ENCODE peak calls at places on chromosomes 16 and 17, in seven cellular contexts. A is heart left ventricle, D is neural crest cell, Y is mesothelial cell of epicardium, G is MM.1S, P is dorsolateral prefrontal cortex, U is colonic mucosa. M is an unnamed sample.
A peak's percentile ranks its signal among the peaks of the same experiment; 100 is the strongest.

GRCh38 chr17:2468270-2468669 is 43.4 kb downstream of the METTL16 start:
- DNase-seq in A (no peak), D (no peak), Y (no peak), G (no peak), P (no peak), U (no peak), M (no peak)

GRCh38 chr17:40356906-40357861 is 7.4 kb downstream of the GJD3 start:
- DNase-seq in A (no peak), D (no peak), Y (no peak), G (no peak), P (no peak), U (no peak), M (no peak)

GRCh38 chr17:59154721-59155438 is at the start of gene SKA2:
- DNase-seq in A (peak; percentile 98), D (peak; percentile 91), Y (peak; percentile 97), G (no peak), P (peak; percentile 98), U (peak; percentile 84), M (peak; percentile 94)

GRCh38 chr16:46962629-46963028 is 10.8 kb downstream of the DNAJA2 start:
- DNase-seq in A (no peak), D (no peak), Y (no peak), G (no peak), P (no peak), U (no peak), M (no peak)

GRCh38 chr17:69729937-69730336 is 315.4 kb downstream of the MAP2K6 start:
- DNase-seq in A (no peak), D (no peak), Y (no peak), G (no peak), P (no peak), U (no peak), M (no peak)

GRCh38 chr17:66507103-66507923 is 204.9 kb downstream of the PRKCA start:
- DNase-seq in A (no peak), D (no peak), Y (no peak), G (no peak), P (no peak), U (peak; percentile 57), M (no peak)

GRCh38 chr16:54985668-54986067 is 55.0 kb downstream of the IRX5 start:
- DNase-seq in A (no peak), D (no peak), Y (no peak), G (no peak), P (no peak), U (no peak), M (no peak)

GRCh38 chr16:88013091-88013609 is 61.9 kb downstream of the BANP start:
- DNase-seq in A (no peak), D (no peak), Y (no peak), G (no peak), P (peak; percentile 23), U (peak; percentile 86), M (no peak)

GRCh38 chr16:77212736-77213541 is 13.7 kb downstream of the SYCE1L start:
- DNase-seq in A (peak; percentile 59), D (peak; percentile 69), Y (peak; percentile 75), G (peak; percentile 19), P (no peak), U (peak; percentile 74), M (peak; percentile 76)

GRCh38 chr16:72997141-72997542 is 50.8 kb downstream of the ZFHX3 start:
- DNase-seq in A (no peak), D (no peak), Y (no peak), G (no peak), P (no peak), U (peak; percentile 33), M (no peak)

GRCh38 chr17:19388791-19389190 is 1.8 kb upstream of the MFAP4 start:
- DNase-seq in A (no peak), D (no peak), Y (no peak), G (no peak), P (peak; percentile 9), U (no peak), M (no peak)

GRCh38 chr17:4897785-4898184 is 1.6 kb upstream of the C17orf107 start:
- DNase-seq in A (no peak), D (no peak), Y (no peak), G (no peak), P (no peak), U (no peak), M (no peak)

GRCh38 chr17:18356624-18357023 is 6.7 kb downstream of the SHMT1 start:
- DNase-seq in A (peak; percentile 54), D (no peak), Y (no peak), G (no peak), P (no peak), U (peak; percentile 40), M (no peak)

GRCh38 chr17:19513897-19514488 is 19.7 kb upstream of the SLC47A1 start:
- DNase-seq in A (peak; percentile 70), D (peak; percentile 71), Y (peak; percentile 74), G (peak; percentile 78), P (peak; percentile 69), U (peak; percentile 73), M (no peak)

GRCh38 chr16:72823961-72824490 is 223.9 kb downstream of the ZFHX3 start:
- DNase-seq in A (no peak), D (no peak), Y (no peak), G (no peak), P (no peak), U (no peak), M (no peak)

DNA sequence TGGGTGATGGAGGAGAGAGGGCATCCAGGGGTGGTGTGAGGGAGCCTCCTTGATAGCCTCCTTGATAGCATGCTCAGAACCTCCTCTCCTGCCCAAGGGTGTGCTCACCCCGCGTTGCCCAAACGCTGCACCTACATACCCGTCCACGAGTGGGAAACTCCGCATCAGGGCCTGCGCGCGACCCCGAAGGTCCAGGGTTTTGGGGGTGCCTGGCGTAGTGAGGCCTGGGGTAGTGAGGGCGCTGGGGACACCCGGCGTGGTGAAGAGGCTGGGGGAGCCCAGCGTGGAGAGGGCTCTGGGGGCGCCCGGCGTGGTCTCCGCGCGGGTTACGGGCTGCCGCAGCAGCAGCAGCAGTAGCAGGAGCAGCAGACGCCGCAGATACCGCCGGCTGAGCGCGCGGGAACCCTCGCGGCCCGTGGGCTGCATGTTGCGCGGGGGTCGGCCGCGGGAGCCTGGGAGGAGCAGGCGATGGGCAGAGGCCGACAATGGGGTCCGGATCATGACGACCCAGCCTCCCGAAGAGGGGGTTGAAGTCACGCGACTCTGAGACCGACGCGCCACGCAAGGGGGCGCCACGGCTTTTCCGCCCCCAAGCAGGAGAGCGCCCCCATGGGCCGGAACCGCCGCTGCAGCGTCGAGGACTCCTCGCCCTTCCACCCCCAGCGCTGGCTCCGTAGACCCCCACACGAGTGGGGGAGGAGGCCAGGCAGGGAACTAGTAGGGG is at the start of gene DPEP3:
- DNase-seq in A (no peak), D (no peak), Y (no peak), G (no peak), P (no peak), U (no peak), M (no peak)
- TF ChIP-seq CTCF in A (peak; percentile 22), D (peak; percentile 41), Y (peak; percentile 32), G (no peak), P (no peak), U (no peak), M (no peak)

GRCh38 chr16:13435873-13436474 is 484.0 kb upstream of the ERCC4 start:
- DNase-seq in A (no peak), D (no peak), Y (no peak), G (no peak), P (no peak), U (no peak), M (no peak)
- TF ChIP-seq CTCF in A (no peak), D (no peak), Y (no peak), G (no peak), P (no peak), U (no peak), M (no peak)

DNA sequence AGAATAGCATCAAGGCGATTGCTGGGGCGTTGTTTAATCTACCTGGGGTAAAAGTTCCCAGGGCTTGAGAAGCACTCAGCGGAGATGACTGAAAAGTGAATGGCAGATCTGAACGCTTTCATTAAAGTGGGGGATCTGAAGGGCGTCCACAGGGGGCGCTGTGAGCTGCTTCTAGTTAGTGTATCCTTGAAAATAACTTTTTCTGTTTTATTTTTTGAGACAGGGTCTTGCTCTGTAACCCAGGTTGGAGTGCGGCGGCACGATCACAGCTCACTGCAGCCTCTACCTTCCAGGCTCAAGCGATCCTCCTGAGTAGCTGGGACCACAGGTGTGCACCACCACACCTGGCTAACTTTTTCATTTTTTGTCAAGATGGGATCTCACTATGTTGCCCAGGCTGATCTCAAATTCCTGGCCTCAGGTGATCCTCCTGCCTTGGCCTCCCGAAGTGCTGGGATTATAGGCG is 360.4 kb downstream of the SEC14L1 start:
- DNase-seq in A (peak; percentile 22), D (no peak), Y (no peak), G (peak; percentile 23), P (peak; percentile 2), U (no peak), M (no peak)
- TF ChIP-seq CTCF in A (peak; percentile 43), D (peak; percentile 60), Y (peak; percentile 64), G (peak; percentile 43), P (peak; percentile 40), U (peak; percentile 17), M (peak; percentile 47)

GRCh38 chr17:3603119-3603869 is 5.9 kb downstream of the TRPV1 start:
- DNase-seq in A (no peak), D (no peak), Y (no peak), G (no peak), P (no peak), U (no peak), M (no peak)

GRCh38 chr17:3598078-3598477 is 11.1 kb downstream of the TRPV1 start:
- DNase-seq in A (no peak), D (no peak), Y (no peak), G (no peak), P (no peak), U (no peak), M (no peak)

GRCh38 chr17:3603870-3604259 is 5.3 kb downstream of the TRPV1 start:
- DNase-seq in A (no peak), D (no peak), Y (no peak), G (no peak), P (no peak), U (no peak), M (no peak)

GRCh38 chr17:3600529-3601205 is 8.5 kb downstream of the TRPV1 start:
- DNase-seq in A (no peak), D (no peak), Y (no peak), G (no peak), P (no peak), U (no peak), M (no peak)

GRCh38 chr17:3602499-3602898 is 6.7 kb downstream of the TRPV1 start:
- DNase-seq in A (no peak), D (no peak), Y (no peak), G (peak; percentile 37), P (no peak), U (no peak), M (no peak)
- TF ChIP-seq CTCF in A (peak; percentile 53), D (peak; percentile 56), Y (peak; percentile 57), G (peak; percentile 46), P (peak; percentile 30), U (peak; percentile 17), M (no peak)

DNA sequence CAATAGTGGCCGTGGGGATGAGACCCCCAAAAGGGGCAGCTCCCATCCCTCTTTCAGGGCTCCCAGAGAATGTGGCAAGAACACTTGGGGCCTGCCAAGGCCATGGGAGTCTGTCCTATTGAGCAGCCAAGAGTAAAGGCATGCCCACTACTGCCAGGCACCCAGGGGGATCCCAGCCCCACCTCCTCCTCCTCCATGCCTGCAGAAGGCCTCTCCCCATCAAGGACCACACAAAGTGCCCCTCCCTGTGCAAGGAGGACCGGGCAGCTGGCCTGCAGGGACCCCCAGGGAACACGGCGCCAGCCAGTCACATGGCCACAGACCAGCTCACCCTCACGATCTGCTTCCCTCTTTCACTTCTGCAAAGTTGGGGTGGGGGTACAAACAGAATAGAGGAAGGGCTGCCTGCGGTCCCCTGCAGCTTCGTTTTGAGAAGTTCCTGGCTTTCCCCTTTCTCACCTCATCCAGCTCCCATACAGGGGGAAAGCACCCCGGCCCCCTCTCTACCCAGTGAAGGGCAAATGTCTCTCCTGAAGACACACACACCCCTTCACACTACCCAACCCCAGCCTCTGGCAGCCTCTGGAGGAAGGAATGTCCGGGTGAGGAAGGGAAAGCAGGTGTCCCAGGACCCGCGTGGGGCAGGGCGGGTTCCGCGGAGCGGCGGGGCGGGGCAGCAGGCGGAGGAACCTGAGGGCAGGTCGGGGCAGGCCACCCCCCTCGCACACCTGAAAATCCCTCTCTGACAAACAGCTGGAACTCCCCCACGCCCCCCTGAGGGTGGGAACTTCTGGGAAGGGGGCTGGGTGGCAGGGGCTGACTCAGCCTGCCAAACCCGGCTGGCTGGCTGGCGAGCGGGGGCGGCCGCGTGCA is 2.0 kb downstream of the PPP1R9B start:
- DNase-seq in A (peak; percentile 65), D (no peak), Y (peak; percentile 56), G (peak; percentile 64), P (peak; percentile 50), U (peak; percentile 79), M (peak; percentile 52)
- TF ChIP-seq CTCF in A (peak; percentile 21), D (peak; percentile 48), Y (no peak), G (no peak), P (no peak), U (no peak), M (peak; percentile 9)

M was measured in ascending aorta.